ENCODE peak calls at places on chromosomes 16 and 17, in seven cellular contexts. One of them, this sample, is unnamed.

GRCh38 chr17:49994085-49995054 is 654 bp downstream of the DLX3 start:
- DNase-seq in esophagus squamous epithelium: no peak
- DNase-seq in GM12878: no peak
- DNase-seq in breast epithelium: no peak
- DNase-seq in IMR-90: no peak
- DNase-seq in endothelial cell of umbilical vein: peak
- DNase-seq in upper lobe of left lung: peak
- DNase-seq in this sample: no peak

GRCh38 chr17:79842656-79843474 is 3.6 kb upstream of the CBX4 start:
- DNase-seq in esophagus squamous epithelium: no peak
- DNase-seq in IMR-90: no peak
- DNase-seq in GM12878: no peak
- DNase-seq in endothelial cell of umbilical vein: peak
- DNase-seq in upper lobe of left lung: peak
- DNase-seq in breast epithelium: no peak
- DNase-seq in this sample: no peak

GRCh38 chr17:17681187-17681743 is at the start of gene RAI1:
- DNase-seq in upper lobe of left lung: peak
- DNase-seq in endothelial cell of umbilical vein: peak
- DNase-seq in esophagus squamous epithelium: no peak
- DNase-seq in IMR-90: peak
- DNase-seq in GM12878: no peak
- DNase-seq in breast epithelium: peak
- DNase-seq in this sample: peak

GRCh38 chr16:66604376-66605176 is at the start of gene CMTM3:
- DNase-seq in upper lobe of left lung: peak
- DNase-seq in GM12878: no peak
- DNase-seq in breast epithelium: no peak
- DNase-seq in IMR-90: peak
- DNase-seq in endothelial cell of umbilical vein: peak
- DNase-seq in esophagus squamous epithelium: no peak
- DNase-seq in this sample: peak

GRCh38 chr17:66507103-66507923 is 204.9 kb downstream of the PRKCA start:
- DNase-seq in breast epithelium: no peak
- DNase-seq in esophagus squamous epithelium: no peak
- DNase-seq in upper lobe of left lung: no peak
- DNase-seq in endothelial cell of umbilical vein: peak
- DNase-seq in IMR-90: peak
- DNase-seq in GM12878: no peak
- DNase-seq in this sample: peak

GRCh38 chr17:8332688-8333087 is 7.0 kb upstream of the ODF4 start:
- DNase-seq in upper lobe of left lung: no peak
- DNase-seq in breast epithelium: peak
- DNase-seq in endothelial cell of umbilical vein: no peak
- DNase-seq in esophagus squamous epithelium: no peak
- DNase-seq in IMR-90: no peak
- DNase-seq in GM12878: no peak
- DNase-seq in this sample: no peak

GRCh38 chr17:7213895-7214299 is 5.7 kb downstream of the DLG4 start:
- DNase-seq in IMR-90: peak
- DNase-seq in GM12878: no peak
- DNase-seq in upper lobe of left lung: no peak
- DNase-seq in esophagus squamous epithelium: no peak
- DNase-seq in endothelial cell of umbilical vein: peak
- DNase-seq in breast epithelium: no peak
- DNase-seq in this sample: no peak

GRCh38 chr17:78316867-78317816 is 42.7 kb downstream of the SOCS3 start:
- DNase-seq in GM12878: peak
- DNase-seq in esophagus squamous epithelium: no peak
- DNase-seq in breast epithelium: no peak
- DNase-seq in upper lobe of left lung: no peak
- DNase-seq in IMR-90: peak
- DNase-seq in endothelial cell of umbilical vein: no peak
- DNase-seq in this sample: no peak

GRCh38 chr17:29686998-29687397 is 64.3 kb upstream of the CORO6 start:
- DNase-seq in breast epithelium: no peak
- DNase-seq in IMR-90: no peak
- DNase-seq in GM12878: no peak
- DNase-seq in upper lobe of left lung: no peak
- DNase-seq in endothelial cell of umbilical vein: no peak
- DNase-seq in esophagus squamous epithelium: no peak
- DNase-seq in this sample: no peak

GRCh38 chr17:57406131-57406980 is 150.0 kb downstream of the MSI2 start:
- DNase-seq in endothelial cell of umbilical vein: no peak
- DNase-seq in GM12878: no peak
- DNase-seq in IMR-90: peak
- DNase-seq in esophagus squamous epithelium: no peak
- DNase-seq in upper lobe of left lung: no peak
- DNase-seq in breast epithelium: no peak
- DNase-seq in this sample: no peak

GRCh38 chr17:79950306-79950705 is 85.4 kb downstream of the TBC1D16 start:
- DNase-seq in upper lobe of left lung: peak
- DNase-seq in endothelial cell of umbilical vein: no peak
- DNase-seq in breast epithelium: peak
- DNase-seq in GM12878: no peak
- DNase-seq in esophagus squamous epithelium: no peak
- DNase-seq in IMR-90: no peak
- DNase-seq in this sample: no peak

GRCh38 chr16:12907670-12908233 is 6.4 kb downstream of the SHISA9 start:
- DNase-seq in breast epithelium: no peak
- DNase-seq in upper lobe of left lung: no peak
- DNase-seq in endothelial cell of umbilical vein: peak
- DNase-seq in IMR-90: no peak
- DNase-seq in GM12878: no peak
- DNase-seq in esophagus squamous epithelium: no peak
- DNase-seq in this sample: no peak

GRCh38 chr16:5062051-5062450 is 3.7 kb downstream of the C16orf89 start:
- DNase-seq in breast epithelium: no peak
- DNase-seq in esophagus squamous epithelium: no peak
- DNase-seq in GM12878: no peak
- DNase-seq in endothelial cell of umbilical vein: no peak
- DNase-seq in upper lobe of left lung: no peak
- DNase-seq in IMR-90: no peak
- DNase-seq in this sample: no peak

GRCh38 chr17:64081802-64082799 is 47.8 kb downstream of the ERN1 start:
- DNase-seq in upper lobe of left lung: no peak
- DNase-seq in IMR-90: peak
- DNase-seq in breast epithelium: no peak
- DNase-seq in GM12878: peak
- DNase-seq in esophagus squamous epithelium: no peak
- DNase-seq in endothelial cell of umbilical vein: peak
- DNase-seq in this sample: peak

GRCh38 chr16:65540913-65541312 is 419.1 kb upstream of the CDH11 start:
- DNase-seq in upper lobe of left lung: no peak
- DNase-seq in esophagus squamous epithelium: no peak
- DNase-seq in GM12878: no peak
- DNase-seq in breast epithelium: no peak
- DNase-seq in IMR-90: no peak
- DNase-seq in endothelial cell of umbilical vein: no peak
- DNase-seq in this sample: no peak

GRCh38 chr16:70018254-70018653 is 67.1 kb downstream of the CLEC18A start:
- DNase-seq in breast epithelium: no peak
- DNase-seq in esophagus squamous epithelium: no peak
- DNase-seq in upper lobe of left lung: no peak
- DNase-seq in GM12878: peak
- DNase-seq in endothelial cell of umbilical vein: peak
- DNase-seq in IMR-90: peak
- DNase-seq in this sample: peak

GRCh38 chr16:30715777-30716445 is 16.9 kb downstream of the SRCAP start:
- DNase-seq in esophagus squamous epithelium: no peak
- DNase-seq in breast epithelium: no peak
- DNase-seq in IMR-90: peak
- DNase-seq in endothelial cell of umbilical vein: no peak
- DNase-seq in upper lobe of left lung: no peak
- DNase-seq in GM12878: no peak
- DNase-seq in this sample: no peak

GRCh38 chr17:1621273-1621954 is 7.2 kb downstream of the SLC43A2 start:
- DNase-seq in IMR-90: no peak
- DNase-seq in endothelial cell of umbilical vein: no peak
- DNase-seq in GM12878: no peak
- DNase-seq in breast epithelium: no peak
- DNase-seq in upper lobe of left lung: no peak
- DNase-seq in esophagus squamous epithelium: no peak
- DNase-seq in this sample: no peak

GRCh38 chr16:73023752-73024570 is 24.0 kb downstream of the ZFHX3 start:
- DNase-seq in upper lobe of left lung: no peak
- DNase-seq in breast epithelium: no peak
- DNase-seq in endothelial cell of umbilical vein: no peak
- DNase-seq in esophagus squamous epithelium: no peak
- DNase-seq in GM12878: no peak
- DNase-seq in IMR-90: no peak
- DNase-seq in this sample: no peak

GRCh38 chr17:5500804-5501391 is 14.5 kb downstream of the MIS12 start:
- DNase-seq in IMR-90: peak
- DNase-seq in breast epithelium: peak
- DNase-seq in endothelial cell of umbilical vein: peak
- DNase-seq in GM12878: no peak
- DNase-seq in esophagus squamous epithelium: no peak
- DNase-seq in upper lobe of left lung: peak
- DNase-seq in this sample: peak

DNA sequence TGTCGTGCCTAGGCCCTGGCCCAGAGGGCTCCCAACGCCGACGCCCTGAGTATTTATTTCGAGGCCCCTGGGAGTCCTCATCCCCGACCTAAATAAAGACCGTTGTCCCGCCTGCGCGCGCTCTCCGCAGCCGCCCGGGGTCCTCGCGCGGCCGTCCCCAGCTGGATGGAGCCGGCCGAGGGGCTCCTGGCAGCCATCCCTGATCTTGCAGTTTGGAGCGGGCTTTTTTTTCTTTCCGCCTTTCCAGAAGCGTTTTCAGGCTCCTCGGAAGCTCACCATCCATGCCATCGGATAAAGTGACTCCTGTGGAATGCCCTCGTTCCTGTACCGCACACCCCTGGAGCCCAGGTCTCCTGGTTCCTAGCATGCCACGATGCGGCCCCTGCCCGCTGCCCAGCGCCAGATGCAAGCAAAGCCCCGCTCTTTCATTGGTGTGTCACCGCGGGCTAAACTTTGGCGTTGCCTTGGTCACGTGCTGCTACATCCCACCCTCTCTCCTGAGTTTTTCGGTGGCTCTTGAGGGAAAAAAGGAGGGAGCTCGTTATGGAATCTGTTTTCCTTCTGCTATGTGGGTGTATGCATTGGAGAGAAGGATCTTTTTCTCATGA is 716 bp downstream of the TMEM94 start:
- DNase-seq in GM12878: no peak
- DNase-seq in upper lobe of left lung: peak
- DNase-seq in breast epithelium: no peak
- DNase-seq in IMR-90: peak
- DNase-seq in endothelial cell of umbilical vein: peak
- DNase-seq in esophagus squamous epithelium: no peak
- DNase-seq in this sample: no peak
- TF ChIP-seq POLR2A in GM12878: no peak
- TF ChIP-seq POLR2A in upper lobe of left lung: no peak
- TF ChIP-seq POLR2A in breast epithelium: no peak
- TF ChIP-seq POLR2A in IMR-90: no peak
- TF ChIP-seq POLR2A in endothelial cell of umbilical vein: peak
- TF ChIP-seq POLR2A in esophagus squamous epithelium: no peak
- TF ChIP-seq POLR2A in this sample: peak

DNA sequence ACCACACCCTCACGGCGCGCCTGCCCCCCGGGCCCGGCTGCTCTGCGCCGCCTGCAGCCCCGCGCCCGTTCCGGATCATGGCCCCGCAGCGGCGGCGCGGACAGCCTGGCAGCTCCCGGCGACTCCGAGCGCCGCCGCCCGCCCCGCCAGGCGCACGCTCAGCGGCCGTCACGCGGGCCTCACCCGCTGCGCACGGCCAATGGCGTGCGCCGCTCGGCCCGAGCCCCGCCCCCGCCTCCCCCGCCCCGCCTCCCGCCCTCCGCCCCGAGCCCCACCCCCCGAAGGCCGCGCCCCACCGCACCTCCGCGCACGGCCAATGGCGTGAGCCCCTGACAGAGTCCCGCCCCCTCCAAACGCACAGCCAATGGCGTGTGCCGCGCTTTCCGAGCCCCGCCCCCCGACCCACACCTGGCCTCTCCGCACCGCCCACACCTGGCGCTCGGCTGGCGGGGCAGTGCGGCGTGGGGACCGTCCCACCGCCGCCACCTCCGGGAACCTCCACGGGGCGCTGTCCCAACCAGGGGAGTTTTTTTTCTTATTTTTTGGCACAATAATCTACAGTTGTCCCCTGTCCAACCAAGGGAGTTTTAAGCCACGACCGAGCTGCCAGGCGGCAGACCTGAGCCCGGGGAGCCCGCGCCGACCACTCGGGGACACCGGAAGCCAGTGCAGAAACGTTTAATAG is at the start of gene PCYT2:
- DNase-seq in GM12878: peak
- DNase-seq in esophagus squamous epithelium: peak
- DNase-seq in IMR-90: peak
- DNase-seq in endothelial cell of umbilical vein: peak
- DNase-seq in upper lobe of left lung: peak
- DNase-seq in breast epithelium: peak
- DNase-seq in this sample: peak
- TF ChIP-seq POLR2A in GM12878: peak
- TF ChIP-seq POLR2A in esophagus squamous epithelium: peak
- TF ChIP-seq POLR2A in IMR-90: no peak
- TF ChIP-seq POLR2A in endothelial cell of umbilical vein: peak
- TF ChIP-seq POLR2A in upper lobe of left lung: no peak
- TF ChIP-seq POLR2A in breast epithelium: no peak
- TF ChIP-seq POLR2A in this sample: peak

GRCh38 chr17:35432176-35433074 is at the start of gene SLFN12:
- DNase-seq in upper lobe of left lung: no peak
- DNase-seq in breast epithelium: no peak
- DNase-seq in IMR-90: peak
- DNase-seq in GM12878: peak
- DNase-seq in endothelial cell of umbilical vein: peak
- DNase-seq in esophagus squamous epithelium: no peak
- DNase-seq in this sample: peak
- TF ChIP-seq POLR2A in upper lobe of left lung: no peak
- TF ChIP-seq POLR2A in breast epithelium: no peak
- TF ChIP-seq POLR2A in IMR-90: peak
- TF ChIP-seq POLR2A in GM12878: peak
- TF ChIP-seq POLR2A in endothelial cell of umbilical vein: peak
- TF ChIP-seq POLR2A in esophagus squamous epithelium: peak
- TF ChIP-seq POLR2A in this sample: peak

GRCh38 chr17:74737299-74738050 is 419 bp downstream of the RAB37 start:
- DNase-seq in GM12878: no peak
- DNase-seq in IMR-90: no peak
- DNase-seq in breast epithelium: no peak
- DNase-seq in esophagus squamous epithelium: no peak
- DNase-seq in upper lobe of left lung: peak
- DNase-seq in endothelial cell of umbilical vein: no peak
- DNase-seq in this sample: no peak

GRCh38 chr17:74740641-74741387 is 3.8 kb downstream of the RAB37 start:
- DNase-seq in esophagus squamous epithelium: no peak
- DNase-seq in upper lobe of left lung: no peak
- DNase-seq in GM12878: no peak
- DNase-seq in IMR-90: no peak
- DNase-seq in breast epithelium: no peak
- DNase-seq in endothelial cell of umbilical vein: no peak
- DNase-seq in this sample: no peak

GRCh38 chr17:74739227-74739831 is 2.3 kb downstream of the RAB37 start:
- DNase-seq in GM12878: no peak
- DNase-seq in endothelial cell of umbilical vein: no peak
- DNase-seq in esophagus squamous epithelium: no peak
- DNase-seq in breast epithelium: no peak
- DNase-seq in upper lobe of left lung: no peak
- DNase-seq in IMR-90: no peak
- DNase-seq in this sample: no peak

GRCh38 chr17:74736423-74737298 is at the start of gene RAB37:
- DNase-seq in IMR-90: no peak
- DNase-seq in breast epithelium: no peak
- DNase-seq in upper lobe of left lung: peak
- DNase-seq in esophagus squamous epithelium: no peak
- DNase-seq in endothelial cell of umbilical vein: no peak
- DNase-seq in GM12878: no peak
- DNase-seq in this sample: no peak

GRCh38 chr17:74738051-74738996 is 1.3 kb downstream of the RAB37 start:
- DNase-seq in IMR-90: no peak
- DNase-seq in esophagus squamous epithelium: no peak
- DNase-seq in breast epithelium: no peak
- DNase-seq in GM12878: peak
- DNase-seq in upper lobe of left lung: no peak
- DNase-seq in endothelial cell of umbilical vein: no peak
- DNase-seq in this sample: no peak
- TF ChIP-seq POLR2A in IMR-90: no peak
- TF ChIP-seq POLR2A in esophagus squamous epithelium: peak
- TF ChIP-seq POLR2A in breast epithelium: no peak
- TF ChIP-seq POLR2A in GM12878: peak
- TF ChIP-seq POLR2A in upper lobe of left lung: no peak
- TF ChIP-seq POLR2A in endothelial cell of umbilical vein: no peak
- TF ChIP-seq POLR2A in this sample: no peak